ENCODE peak calls at places on chromosomes 11 and 22, in four cellular contexts. One of them, this sample, is unnamed.

GRCh38 chr11:110172666-110173065 is 79.5 kb downstream of the ZC3H12C start:
- DNase-seq in hippocampal formation: no peak
- DNase-seq in T follicular helper cell: no peak
- DNase-seq in putamen: no peak
- DNase-seq in this sample: no peak

GRCh38 chr22:22033803-22034468 is 51.3 kb upstream of the TOP3B start:
- DNase-seq in hippocampal formation: no peak
- DNase-seq in T follicular helper cell: no peak
- DNase-seq in putamen: no peak
- DNase-seq in this sample: no peak

GRCh38 chr11:64722141-64723050 is 601 bp downstream of the NRXN2 start:
- DNase-seq in hippocampal formation: no peak
- DNase-seq in T follicular helper cell: no peak
- DNase-seq in putamen: no peak
- DNase-seq in this sample: no peak

GRCh38 chr11:120547871-120548681 is 36.5 kb downstream of the GRIK4 start:
- DNase-seq in hippocampal formation: peak
- DNase-seq in T follicular helper cell: no peak
- DNase-seq in putamen: peak
- DNase-seq in this sample: no peak

GRCh38 chr11:82858556-82859091 is 41.6 kb downstream of the PRCP start:
- DNase-seq in hippocampal formation: peak
- DNase-seq in T follicular helper cell: no peak
- DNase-seq in putamen: no peak
- DNase-seq in this sample: no peak

GRCh38 chr11:34219862-34220490 is 114.5 kb downstream of the NAT10 start:
- DNase-seq in hippocampal formation: no peak
- DNase-seq in T follicular helper cell: no peak
- DNase-seq in putamen: no peak
- DNase-seq in this sample: no peak

GRCh38 chr11:12213920-12214319 is 103.5 kb downstream of the MICAL2 start:
- DNase-seq in hippocampal formation: no peak
- DNase-seq in T follicular helper cell: no peak
- DNase-seq in putamen: no peak
- DNase-seq in this sample: no peak

GRCh38 chr22:20013382-20013871 is 3.2 kb downstream of the ARVCF start:
- DNase-seq in hippocampal formation: peak
- DNase-seq in T follicular helper cell: no peak
- DNase-seq in putamen: no peak
- DNase-seq in this sample: no peak

GRCh38 chr11:44811841-44812448 is 85.2 kb downstream of the TSPAN18 start:
- DNase-seq in hippocampal formation: no peak
- DNase-seq in T follicular helper cell: no peak
- DNase-seq in putamen: no peak
- DNase-seq in this sample: no peak

GRCh38 chr11:72429626-72430025 is 4.7 kb downstream of the CLPB start:
- DNase-seq in hippocampal formation: no peak
- DNase-seq in T follicular helper cell: no peak
- DNase-seq in putamen: no peak
- DNase-seq in this sample: no peak

GRCh38 chr11:57480409-57481137 is 20.2 kb downstream of the RTN4RL2 start:
- DNase-seq in hippocampal formation: no peak
- DNase-seq in T follicular helper cell: peak
- DNase-seq in putamen: no peak
- DNase-seq in this sample: peak

GRCh38 chr22:19059481-19060278 is 62.5 kb downstream of the DGCR2 start:
- DNase-seq in hippocampal formation: no peak
- DNase-seq in T follicular helper cell: no peak
- DNase-seq in putamen: no peak
- DNase-seq in this sample: no peak

GRCh38 chr11:110134120-110134519 is 40.9 kb downstream of the ZC3H12C start:
- DNase-seq in hippocampal formation: no peak
- DNase-seq in T follicular helper cell: no peak
- DNase-seq in putamen: peak
- DNase-seq in this sample: no peak